ENCODE peak calls at places on chromosomes 6 and 20, in six cellular contexts. A, K, N, Z, U and F are unnamed samples.

GRCh38 chr6:150211700-150212615 is 69.1 kb downstream of the PPP1R14C start:
- DNase-seq in A (no peak), Z (no peak), U (no peak), K (no peak), N (no peak), F (no peak)

GRCh38 chr6:107122748-107123147 is 7.4 kb upstream of the BEND3 start:
- DNase-seq in K (no peak), A (no peak), N (no peak), U (no peak), Z (no peak), F (no peak)

GRCh38 chr20:51668515-51668914 is 99.7 kb downstream of the ATP9A start:
- DNase-seq in A (no peak), Z (no peak), K (no peak), U (no peak), N (no peak), F (no peak)

GRCh38 chr20:1786061-1786460 is 109.1 kb upstream of the SIRPA start:
- DNase-seq in A (no peak), K (no peak), Z (no peak), U (no peak), N (no peak), F (no peak)

GRCh38 chr6:36210157-36210556 is 13.6 kb downstream of the BRPF3 start:
- DNase-seq in N (no peak), A (no peak), U (peak), K (no peak), Z (no peak), F (peak)

GRCh38 chr6:125019873-125020272 is 57.6 kb downstream of the RNF217 start:
- DNase-seq in K (no peak), U (no peak), N (no peak), Z (no peak), A (no peak), F (no peak)

GRCh38 chr6:13407709-13408695 is 79.4 kb downstream of the GFOD1 start:
- DNase-seq in K (peak), N (no peak), U (no peak), Z (no peak), A (no peak), F (no peak)

GRCh38 chr6:150641398-150642139 is 41.9 kb downstream of the PLEKHG1 start:
- DNase-seq in N (no peak), A (no peak), K (peak), U (no peak), Z (no peak), F (no peak)

GRCh38 chr6:124294572-124294971 is 490.9 kb downstream of the NKAIN2 start:
- DNase-seq in K (no peak), A (no peak), U (no peak), Z (no peak), N (no peak), F (no peak)

GRCh38 chr20:23179766-23180403 is 93.8 kb upstream of the CD93 start:
- DNase-seq in U (no peak), N (no peak), A (no peak), Z (no peak), K (no peak), F (no peak)

GRCh38 chr6:33314515-33314942 is 651 bp upstream of the TAPBP start:
- DNase-seq in K (peak), Z (no peak), U (peak), N (peak), A (peak), F (peak)

GRCh38 chr6:12522347-12522746 is 194.2 kb upstream of the PHACTR1 start:
- DNase-seq in N (no peak), A (no peak), U (no peak), K (peak), Z (no peak), F (no peak)

GRCh38 chr6:158080849-158081656 is 87.0 kb downstream of the SERAC1 start:
- DNase-seq in N (no peak), U (no peak), Z (no peak), A (no peak), K (no peak), F (no peak)

GRCh38 chr6:84284428-84285033 is 57.1 kb upstream of the CEP162 start:
- DNase-seq in Z (no peak), K (peak), A (no peak), U (no peak), N (no peak), F (no peak)

GRCh38 chr20:54545959-54546358 is 70.6 kb downstream of the DOK5 start:
- DNase-seq in N (no peak), K (peak), U (no peak), Z (no peak), A (no peak), F (no peak)

GRCh38 chr6:12051861-12052368 is 39.8 kb downstream of the HIVEP1 start:
- DNase-seq in N (no peak), K (no peak), U (peak), A (no peak), Z (no peak), F (no peak)

GRCh38 chr6:161303628-161304340 is 29.9 kb upstream of the AGPAT4 start:
- DNase-seq in A (no peak), N (no peak), U (no peak), K (peak), Z (no peak), F (no peak)

GRCh38 chr6:44561832-44562496 is 174.5 kb downstream of the CDC5L start:
- DNase-seq in K (no peak), U (no peak), N (no peak), Z (no peak), A (no peak), F (no peak)
- TF ChIP-seq CTCF in K (no peak), U (no peak), N (no peak), Z (no peak), A (no peak), F (no peak)

GRCh38 chr20:38261054-38261390 is 487 bp upstream of the KIAA1755 start:
- DNase-seq in N (no peak), A (no peak), Z (no peak), K (no peak), U (no peak), F (no peak)
- H3K4me3 ChIP-seq in N (peak), A (peak), Z (no peak), K (peak), U (no peak), F (no peak)

GRCh38 chr6:51509597-51509996 is 577.8 kb downstream of the PKHD1 start:
- DNase-seq in N (no peak), A (no peak), K (no peak), Z (no peak), U (no peak), F (no peak)

GRCh38 chr6:51513891-51514290 is 573.5 kb downstream of the PKHD1 start:
- DNase-seq in K (no peak), Z (no peak), N (no peak), U (no peak), A (no peak), F (no peak)

GRCh38 chr6:51511081-51511480 is 576.3 kb downstream of the PKHD1 start:
- DNase-seq in N (no peak), K (no peak), U (no peak), Z (no peak), A (no peak), F (no peak)

GRCh38 chr6:51514396-51515051 is 572.9 kb downstream of the PKHD1 start:
- DNase-seq in U (no peak), N (no peak), K (no peak), Z (no peak), A (peak), F (no peak)

GRCh38 chr6:51515052-51515402 is 572.4 kb downstream of the PKHD1 start:
- DNase-seq in K (no peak), A (no peak), Z (no peak), N (no peak), U (no peak), F (no peak)
- TF ChIP-seq CTCF in K (no peak), A (no peak), Z (no peak), N (no peak), U (no peak), F (no peak)

GRCh38 chr6:15905488-15906392 is 223.1 kb upstream of the MYLIP start:
- DNase-seq in U (no peak), A (no peak), N (no peak), Z (no peak), K (no peak), F (no peak)
- H3K4me3 ChIP-seq in U (no peak), A (no peak), N (no peak), Z (no peak), K (no peak), F (no peak)

GRCh38 chr6:139173172-139173571 is 38.3 kb downstream of the HECA start:
- DNase-seq in Z (no peak), U (no peak), N (no peak), A (no peak), K (no peak), F (no peak)
- TF ChIP-seq CTCF in Z (no peak), U (no peak), N (no peak), A (no peak), K (no peak), F (no peak)

DNA sequence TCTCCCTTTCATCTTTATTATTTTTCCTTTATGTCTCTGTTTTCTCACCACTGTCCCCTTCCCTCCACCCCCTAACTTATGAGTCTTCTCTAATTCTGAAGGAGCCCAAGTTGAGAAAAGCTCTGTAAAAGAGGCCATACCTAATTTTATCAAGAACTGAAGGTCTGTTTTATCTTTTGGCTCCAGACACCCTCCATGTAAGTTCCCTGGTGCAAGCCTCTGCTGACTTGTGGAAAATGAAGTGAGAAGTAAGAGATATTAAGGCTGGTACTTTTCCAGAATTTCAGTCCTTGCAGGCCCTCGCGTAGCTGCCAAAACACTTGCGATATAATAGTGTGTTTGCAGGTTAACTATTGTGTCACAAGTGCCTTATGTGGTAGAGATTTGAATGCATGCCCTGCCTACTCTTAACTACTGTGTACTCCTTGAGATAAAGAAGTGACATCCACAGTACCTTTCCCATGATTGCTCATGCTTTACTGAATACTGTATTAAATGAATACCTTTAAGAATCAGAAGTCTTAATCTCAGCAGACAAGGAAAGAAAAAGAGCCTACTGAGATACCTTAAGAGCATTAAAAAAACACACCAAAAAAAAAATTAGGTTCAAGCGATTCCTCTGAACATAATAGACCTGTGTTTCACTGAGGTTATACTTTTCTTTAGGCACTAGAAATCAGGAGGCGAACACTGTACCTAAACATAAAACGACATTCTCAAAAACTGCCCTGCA is 143.6 kb upstream of the ZNF184 start:
- DNase-seq in N (no peak), A (no peak), Z (no peak), U (no peak), K (no peak), F (no peak)
- H3K4me3 ChIP-seq in N (peak), A (no peak), Z (no peak), U (no peak), K (peak), F (no peak)

GRCh38 chr20:33076662-33077398 is 2.6 kb upstream of the BPIFB4 start:
- DNase-seq in K (no peak), A (no peak), Z (no peak), N (no peak), U (no peak), F (no peak)
- TF ChIP-seq CTCF in K (no peak), A (no peak), Z (no peak), N (peak), U (no peak), F (no peak)

GRCh38 chr6:118748311-118749062 is 97.1 kb upstream of the CEP85L start:
- DNase-seq in Z (no peak), A (no peak), K (peak), U (no peak), N (no peak), F (no peak)
- H3K4me3 ChIP-seq in Z (no peak), A (no peak), K (peak), U (no peak), N (no peak), F (no peak)